ENCODE peak calls at places on chromosomes 1 and 21, in four cellular contexts. One of them, this sample, is unnamed.

GRCh38 chr1:59924653-59925052 is 1.9 kb downstream of the CYP2J2 start:
- DNase-seq in astrocyte of the spinal cord: no peak
- DNase-seq in GM18507: no peak
- DNase-seq in T-helper 2 cell: no peak
- DNase-seq in this sample: no peak

GRCh38 chr21:16913010-16913409 is 599.8 kb upstream of the CXADR start:
- DNase-seq in astrocyte of the spinal cord: no peak
- DNase-seq in GM18507: no peak
- DNase-seq in T-helper 2 cell: no peak
- DNase-seq in this sample: no peak

GRCh38 chr1:177948336-177948972 is 21.4 kb downstream of the SEC16B start:
- DNase-seq in astrocyte of the spinal cord: peak; percentile 76
- DNase-seq in GM18507: peak; percentile 25
- DNase-seq in T-helper 2 cell: no peak
- DNase-seq in this sample: peak; percentile 69

GRCh38 chr1:8425150-8425780 is 107.4 kb downstream of the SLC45A1 start:
- DNase-seq in astrocyte of the spinal cord: no peak
- DNase-seq in GM18507: no peak
- DNase-seq in T-helper 2 cell: no peak
- DNase-seq in this sample: no peak

GRCh38 chr1:171081220-171081993 is 9.3 kb upstream of the FMO3 start:
- DNase-seq in astrocyte of the spinal cord: peak; percentile 76
- DNase-seq in GM18507: no peak
- DNase-seq in T-helper 2 cell: no peak
- DNase-seq in this sample: peak; percentile 66

GRCh38 chr1:212396638-212397037 is 18.0 kb downstream of the PACC1 start:
- DNase-seq in astrocyte of the spinal cord: peak; percentile 19
- DNase-seq in GM18507: no peak
- DNase-seq in T-helper 2 cell: no peak
- DNase-seq in this sample: no peak

GRCh38 chr1:206846475-206846874 is 18.9 kb upstream of the IL20 start:
- DNase-seq in astrocyte of the spinal cord: no peak
- DNase-seq in GM18507: no peak
- DNase-seq in T-helper 2 cell: no peak
- DNase-seq in this sample: no peak

GRCh38 chr1:154325583-154326545 is 539 bp downstream of the ATP8B2 start:
- DNase-seq in astrocyte of the spinal cord: peak; percentile 88
- DNase-seq in GM18507: no peak
- DNase-seq in T-helper 2 cell: no peak
- DNase-seq in this sample: peak; percentile 92